ENCODE peak calls at places on chromosome 4, in ten cellular contexts. U, V, A, W, J, M, H, I, K and R are unnamed samples.

GRCh38 chr4:47615385-47615784 is 130.3 kb downstream of the ATP10D start:
- DNase-seq in K (no peak), M (no peak), H (no peak), V (no peak), I (peak), A (no peak), W (peak), J (no peak), U (no peak), R (no peak)

GRCh38 chr4:118082182-118082581 is 47.9 kb downstream of the NDST3 start:
- DNase-seq in M (no peak), H (no peak), I (no peak), W (no peak), V (no peak), U (no peak), A (no peak), J (no peak), K (no peak), R (no peak)

GRCh38 chr4:140176735-140177134 is 22.8 kb upstream of the MAML3 start:
- DNase-seq in A (no peak), J (no peak), U (no peak), H (no peak), M (no peak), I (peak), V (no peak), K (no peak), W (no peak), R (no peak)

GRCh38 chr4:138863160-138863559 is 152.4 kb upstream of the NOCT start:
- DNase-seq in H (no peak), K (no peak), W (no peak), I (no peak), A (no peak), J (no peak), U (no peak), M (no peak), V (no peak), R (no peak)

GRCh38 chr4:96895826-96896225 is 1055.9 kb downstream of the PDHA2 start:
- DNase-seq in H (no peak), I (no peak), J (no peak), W (no peak), U (no peak), A (no peak), M (no peak), V (no peak), K (no peak), R (no peak)

GRCh38 chr4:158016511-158016910 is 156.3 kb downstream of the GASK1B start:
- DNase-seq in H (no peak), U (no peak), W (peak), I (peak), V (no peak), M (no peak), K (no peak), A (no peak), J (no peak), R (no peak)

GRCh38 chr4:121900132-121900983 is 30.1 kb upstream of the BBS7 start:
- DNase-seq in W (peak), A (peak), H (peak), J (peak), K (peak), U (peak), I (peak), M (no peak), V (peak), R (peak)

GRCh38 chr4:147103403-147103946 is 157.8 kb upstream of the TTC29 start:
- DNase-seq in M (peak), V (peak), U (no peak), I (peak), H (no peak), K (peak), W (peak), J (no peak), A (peak), R (no peak)

GRCh38 chr4:16257611-16258010 is 31.3 kb upstream of the TAPT1 start:
- DNase-seq in M (no peak), H (no peak), J (no peak), I (no peak), W (no peak), U (no peak), K (no peak), A (no peak), V (no peak), R (no peak)

GRCh38 chr4:170589597-170590191 is 499.9 kb upstream of the AADAT start:
- DNase-seq in V (no peak), J (no peak), K (no peak), H (peak), U (peak), M (no peak), W (no peak), A (no peak), I (peak), R (peak)

GRCh38 chr4:102527695-102528094 is 26.5 kb downstream of the NFKB1 start:
- DNase-seq in W (no peak), U (no peak), H (no peak), V (no peak), A (no peak), I (no peak), M (no peak), J (no peak), K (no peak), R (no peak)

GRCh38 chr4:20078644-20079043 is 173.1 kb upstream of the SLIT2 start:
- DNase-seq in J (no peak), K (no peak), U (no peak), I (no peak), V (no peak), A (no peak), H (no peak), W (no peak), M (no peak), R (no peak)

GRCh38 chr4:20074450-20074849 is 177.3 kb upstream of the SLIT2 start:
- DNase-seq in I (no peak), A (no peak), H (no peak), U (no peak), W (peak), J (no peak), M (no peak), K (no peak), V (no peak), R (no peak)

DNA sequence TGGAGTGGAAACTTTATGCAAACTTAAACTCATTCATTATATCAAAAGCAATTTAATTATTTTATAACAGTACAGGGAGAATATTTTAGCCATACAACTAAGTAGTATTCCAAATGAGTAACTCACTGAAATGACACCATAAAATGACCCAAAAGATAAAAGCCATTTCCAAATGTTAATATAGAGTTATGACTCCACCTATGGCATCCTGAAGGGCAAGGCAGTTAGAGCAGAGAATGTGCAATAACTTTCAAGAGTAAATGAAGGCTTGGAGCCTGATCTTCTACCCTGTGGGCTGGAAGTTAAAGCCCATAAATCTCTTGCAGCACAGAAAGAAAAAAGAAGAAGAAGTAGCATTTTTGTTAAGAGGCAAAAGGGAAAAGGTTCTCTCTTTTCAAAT is 176.2 kb upstream of the SLIT2 start:
- DNase-seq in W (peak), J (no peak), K (no peak), A (no peak), I (peak), V (no peak), M (no peak), H (no peak), U (no peak), R (no peak)
- TF ChIP-seq CTCF in W (peak), J (no peak), K (no peak), A (no peak), I (no peak), V (no peak), M (no peak), H (no peak), U (no peak), R (no peak)

GRCh38 chr4:101236097-101236496 is 111.2 kb downstream of the PPP3CA start:
- DNase-seq in A (no peak), M (no peak), I (no peak), W (no peak), U (no peak), J (no peak), H (no peak), V (no peak), K (no peak), R (no peak)

GRCh38 chr4:101232074-101232776 is 115.1 kb downstream of the PPP3CA start:
- DNase-seq in I (peak), J (no peak), H (no peak), M (peak), K (peak), A (no peak), U (no peak), V (peak), W (peak), R (peak)

GRCh38 chr4:101229116-101229515 is 118.2 kb downstream of the PPP3CA start:
- DNase-seq in W (peak), U (no peak), K (no peak), J (no peak), H (no peak), A (no peak), I (no peak), V (no peak), M (no peak), R (no peak)

GRCh38 chr4:101227715-101228114 is 119.6 kb downstream of the PPP3CA start:
- DNase-seq in H (no peak), K (no peak), J (no peak), U (no peak), V (no peak), A (no peak), I (no peak), W (no peak), M (no peak), R (no peak)

DNA sequence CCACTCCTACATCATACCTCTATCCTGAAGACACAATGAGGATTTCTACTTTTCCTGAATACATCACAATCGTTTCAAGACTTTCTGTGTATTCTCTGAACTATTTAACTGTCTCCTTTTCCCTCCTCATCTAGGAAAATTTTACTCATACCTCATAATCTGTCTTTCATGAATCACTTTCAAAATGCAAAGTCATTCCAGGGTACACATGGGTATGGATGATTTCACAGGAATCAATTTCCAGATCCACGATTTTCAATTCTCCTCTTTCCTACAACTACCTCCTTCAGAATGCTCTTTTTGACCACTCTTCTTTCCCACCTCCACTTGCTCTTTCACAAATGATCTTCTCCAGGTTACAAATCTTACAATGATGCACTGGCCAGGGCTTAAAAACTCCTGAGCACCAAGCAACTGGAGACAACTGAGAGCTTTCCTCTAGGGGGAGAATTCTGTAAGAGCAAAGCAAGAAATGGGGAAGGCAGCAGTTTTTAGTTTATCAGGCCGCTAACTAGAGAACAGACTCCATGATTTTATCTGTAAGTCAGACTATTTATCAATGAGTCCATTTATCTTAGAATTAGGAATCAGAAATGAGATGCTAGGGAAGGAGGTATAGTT is 116.4 kb downstream of the PPP3CA start:
- DNase-seq in M (no peak), U (no peak), V (no peak), W (no peak), H (no peak), I (peak), A (no peak), J (no peak), K (no peak), R (no peak)
- TF ChIP-seq CTCF in M (no peak), U (no peak), V (no peak), W (peak), H (peak), I (no peak), A (no peak), J (no peak), K (no peak), R (no peak)

GRCh38 chr4:123350191-123350544 is 46.4 kb upstream of the SPRY1 start:
- DNase-seq in U (no peak), V (no peak), W (peak), M (no peak), J (no peak), A (no peak), I (peak), K (no peak), H (peak), R (no peak)
- TF ChIP-seq CTCF in U (no peak), V (peak), W (no peak), M (no peak), J (no peak), A (no peak), I (no peak), K (no peak), H (no peak), R (no peak)

GRCh38 chr4:70734971-70735370 is 13.2 kb downstream of the RUFY3 start:
- DNase-seq in J (no peak), K (no peak), A (no peak), H (no peak), V (no peak), U (no peak), I (no peak), W (no peak), M (no peak), R (no peak)

GRCh38 chr4:70739496-70740337 is 18.0 kb downstream of the RUFY3 start:
- DNase-seq in W (no peak), V (no peak), K (no peak), A (no peak), U (no peak), J (no peak), I (no peak), H (no peak), M (no peak), R (no peak)

GRCh38 chr4:70734168-70734954 is 12.6 kb downstream of the RUFY3 start:
- DNase-seq in W (peak), M (no peak), K (no peak), I (peak), V (no peak), U (peak), J (no peak), H (no peak), A (no peak), R (peak)

GRCh38 chr4:70737006-70737405 is 15.2 kb downstream of the RUFY3 start:
- DNase-seq in W (peak), I (no peak), A (no peak), J (no peak), U (no peak), H (no peak), K (no peak), M (no peak), V (no peak), R (peak)

GRCh38 chr4:70737409-70737808 is 15.6 kb downstream of the RUFY3 start:
- DNase-seq in M (no peak), J (no peak), K (no peak), A (no peak), H (no peak), V (no peak), U (no peak), I (no peak), W (no peak), R (no peak)
- TF ChIP-seq CTCF in M (no peak), J (peak), K (no peak), A (no peak), H (no peak), V (no peak), U (no peak), I (no peak), W (no peak), R (no peak)

GRCh38 chr4:163816494-163816893 is 322.0 kb downstream of the TMA16 start:
- DNase-seq in V (no peak), H (no peak), I (no peak), W (no peak), U (no peak), J (no peak), M (no peak), K (no peak), A (no peak), R (no peak)
- TF ChIP-seq CTCF in V (no peak), H (no peak), I (no peak), W (no peak), U (no peak), J (no peak), M (no peak), K (no peak), A (no peak), R (no peak)